ENCODE peak calls at places on chromosomes 6 and 20, in six cellular contexts. Q, C, A, V, P and N are unnamed samples.

GRCh38 chr20:37145014-37145413 is 34.1 kb upstream of the RPN2 start:
- DNase-seq in Q (no peak), A (no peak), V (no peak), C (no peak), P (no peak), N (no peak)

GRCh38 chr6:87925373-87926060 is 122.1 kb upstream of the SPACA1 start:
- DNase-seq in V (no peak), C (no peak), Q (no peak), P (no peak), A (peak; percentile 57), N (no peak)

GRCh38 chr6:48389146-48390043 is 278.4 kb upstream of the PTCHD4 start:
- DNase-seq in V (no peak), Q (no peak), C (no peak), P (no peak), A (no peak), N (no peak)

GRCh38 chr6:7541175-7542064 is at the start of gene DSP:
- DNase-seq in C (no peak), A (peak; percentile 24), Q (no peak), P (no peak), V (peak; percentile 51), N (peak; percentile 75)

GRCh38 chr20:34643919-34644318 is 33.0 kb downstream of the PIGU start:
- DNase-seq in V (no peak), P (no peak), Q (no peak), A (no peak), C (no peak), N (no peak)

GRCh38 chr6:156575361-156575760 is 201.8 kb upstream of the ARID1B start:
- DNase-seq in P (no peak), C (no peak), Q (no peak), A (no peak), V (no peak), N (no peak)

GRCh38 chr20:41427833-41428232 is 61.2 kb upstream of the EMILIN3 start:
- DNase-seq in V (no peak), P (no peak), C (no peak), A (no peak), Q (no peak), N (no peak)

GRCh38 chr6:7188492-7188891 is 80.7 kb downstream of the RREB1 start:
- DNase-seq in A (no peak), P (no peak), C (no peak), Q (no peak), V (no peak), N (no peak)

GRCh38 chr20:56418385-56418861 is 6.4 kb downstream of the CASS4 start:
- DNase-seq in C (no peak), A (peak; percentile 70), V (no peak), P (no peak), Q (peak; percentile 56), N (no peak)

GRCh38 chr6:25017932-25018581 is 82.3 kb upstream of the RIPOR2 start:
- DNase-seq in P (peak; percentile 57), V (peak; percentile 79), Q (peak; percentile 87), C (no peak), A (peak; percentile 84), N (peak; percentile 81)

GRCh38 chr6:155014715-155015300 is 19.7 kb downstream of the TIAM2 start:
- DNase-seq in V (no peak), A (no peak), P (no peak), Q (no peak), C (no peak), N (no peak)

GRCh38 chr20:56540415-56540814 is 7.4 kb downstream of the FAM209B start:
- DNase-seq in P (no peak), A (no peak), C (no peak), Q (no peak), V (no peak), N (no peak)

GRCh38 chr6:69835414-69836179 is 30.8 kb upstream of the COL19A1 start:
- DNase-seq in V (no peak), A (peak; percentile 44), Q (peak; percentile 27), C (no peak), P (no peak), N (no peak)

GRCh38 chr6:34671801-34672656 is 24.5 kb downstream of the ILRUN start:
- DNase-seq in A (peak; percentile 96), V (peak; percentile 48), Q (peak; percentile 92), C (no peak), P (peak; percentile 47), N (peak; percentile 66)

GRCh38 chr20:33532753-33533459 is 43.0 kb downstream of the CBFA2T2 start:
- DNase-seq in P (no peak), V (no peak), Q (no peak), C (no peak), A (no peak), N (no peak)

GRCh38 chr6:167849846-167850459 is 23.2 kb downstream of the AFDN start:
- DNase-seq in A (no peak), Q (no peak), V (no peak), C (no peak), P (no peak), N (no peak)

GRCh38 chr20:61359254-61359653 is 107.2 kb downstream of the CDH4 start:
- DNase-seq in C (no peak), V (no peak), P (no peak), A (no peak), Q (no peak), N (no peak)

GRCh38 chr6:110563711-110564110 is 87.3 kb upstream of the SLC22A16 start:
- DNase-seq in Q (no peak), C (no peak), P (no peak), V (no peak), A (no peak), N (no peak)

GRCh38 chr6:17907467-17908229 is 79.8 kb downstream of the KIF13A start:
- DNase-seq in C (no peak), P (no peak), Q (no peak), V (peak; percentile 83), A (peak; percentile 8), N (peak; percentile 77)

GRCh38 chr6:4615891-4616290 is 160.3 kb upstream of the CDYL start:
- DNase-seq in Q (no peak), P (no peak), V (no peak), C (no peak), A (no peak), N (peak; percentile 52)

GRCh38 chr6:24865161-24865560 is 66.4 kb upstream of the ARMH2 start:
- DNase-seq in A (no peak), Q (no peak), P (no peak), C (no peak), V (no peak), N (no peak)

GRCh38 chr6:105322499-105323231 is 80.2 kb downstream of the PREP start:
- DNase-seq in V (no peak), C (no peak), Q (no peak), P (no peak), A (no peak), N (no peak)

GRCh38 chr6:157241411-157241979 is 81.8 kb downstream of the TMEM242 start:
- DNase-seq in P (no peak), A (no peak), Q (no peak), V (no peak), C (no peak), N (peak; percentile 48)

GRCh38 chr6:41046084-41046483 is 3.8 kb downstream of the TSPO2 start:
- DNase-seq in Q (no peak), C (no peak), A (no peak), V (no peak), P (no peak), N (no peak)

GRCh38 chr20:58900292-58900931 is 47.9 kb downstream of the GNAS start:
- DNase-seq in C (no peak), V (no peak), Q (no peak), A (no peak), P (no peak), N (no peak)

GRCh38 chr6:28215425-28215824 is 9.7 kb upstream of the ZSCAN9 start:
- DNase-seq in C (no peak), Q (no peak), P (no peak), V (no peak), A (peak; percentile 18), N (no peak)

GRCh38 chr6:54473328-54473727 is 165.1 kb downstream of the TINAG start:
- DNase-seq in P (no peak), V (no peak), A (no peak), C (no peak), Q (no peak), N (no peak)

GRCh38 chr6:11043552-11043960 is 549 bp downstream of the ELOVL2 start:
- DNase-seq in C (no peak), Q (no peak), V (no peak), P (no peak), A (no peak), N (peak; percentile 73)

GRCh38 chr6:100506651-100507050 is 41.9 kb upstream of the SIM1 start:
- DNase-seq in Q (no peak), C (no peak), P (no peak), V (no peak), A (no peak), N (no peak)

GRCh38 chr6:151036869-151037680 is 171.6 kb downstream of the MTHFD1L start:
- DNase-seq in P (no peak), C (no peak), A (peak; percentile 55), V (no peak), Q (no peak), N (no peak)

GRCh38 chr20:6704132-6704861 is 63.2 kb upstream of the BMP2 start:
- DNase-seq in P (no peak), Q (no peak), A (no peak), C (no peak), V (peak; percentile 41), N (no peak)

GRCh38 chr6:111806561-111807497 is 66.4 kb downstream of the FYN start:
- DNase-seq in P (no peak), A (no peak), C (no peak), V (no peak), Q (no peak), N (no peak)

GRCh38 chr6:160297310-160297709 is 38.7 kb upstream of the SLC22A2 start:
- DNase-seq in C (no peak), Q (no peak), V (no peak), P (no peak), A (no peak), N (no peak)

GRCh38 chr6:125888989-125889656 is 67.4 kb upstream of the HINT3 start:
- DNase-seq in P (no peak), V (no peak), Q (no peak), C (no peak), A (peak; percentile 46), N (no peak)

GRCh38 chr6:39411465-39411864 is 89.0 kb upstream of the KCNK16 start:
- DNase-seq in V (no peak), P (no peak), A (no peak), C (no peak), Q (no peak), N (no peak)

GRCh38 chr6:111242452-111242851 is 155.1 kb downstream of the SLC16A10 start:
- DNase-seq in A (no peak), P (no peak), C (no peak), Q (no peak), V (no peak), N (no peak)

GRCh38 chr6:155085582-155086253 is 90.6 kb downstream of the TIAM2 start:
- DNase-seq in A (no peak), Q (no peak), C (no peak), P (no peak), V (no peak), N (no peak)

GRCh38 chr6:104814743-104815142 is 45.0 kb downstream of the HACE1 start:
- DNase-seq in P (no peak), Q (no peak), C (no peak), V (no peak), A (no peak), N (no peak)

GRCh38 chr20:19624221-19624620 is 133.8 kb upstream of the RIN2 start:
- DNase-seq in P (no peak), A (no peak), C (no peak), V (no peak), Q (no peak), N (no peak)

GRCh38 chr6:56984374-56984773 is 29.5 kb downstream of the BEND6 start:
- DNase-seq in C (no peak), P (no peak), V (no peak), A (no peak), Q (no peak), N (no peak)